ENCODE peak calls at places on chromosomes 1 and 21, in nine cellular contexts. W is pancreas; G is PC-9; Q is fibroblast of lung; V is sigmoid colon; O is SK-N-SH; I is psoas muscle; H is A549; T is CD8-positive, alpha-beta T cell. E is an unnamed sample. For H3K4me1, the result is how much of the 10 kb centered on the place peaks cover.

GRCh38 chr21:34843562-34843961 is 174.8 kb downstream of the CLIC6 start:
- DNase-seq in V (no peak), O (no peak), H (no peak), T (no peak), W (no peak), Q (no peak), I (peak), G (no peak), E (peak)

GRCh38 chr1:207791290-207791689 is 39.4 kb downstream of the CD46 start:
- DNase-seq in H (no peak), T (no peak), O (no peak), Q (no peak), G (no peak), I (no peak), W (no peak), V (no peak), E (no peak)

GRCh38 chr1:62882161-62882560 is 98.2 kb downstream of the ATG4C start:
- DNase-seq in O (peak), H (no peak), G (no peak), I (no peak), W (no peak), Q (no peak), T (no peak), V (no peak), E (no peak)

GRCh38 chr1:36643391-36644270 is 160.9 kb upstream of the CSF3R start:
- DNase-seq in H (no peak), W (no peak), I (no peak), G (no peak), O (peak), V (no peak), T (no peak), Q (no peak), E (no peak)

GRCh38 chr1:41780916-41781315 is 137.8 kb downstream of the HIVEP3 start:
- DNase-seq in G (no peak), T (no peak), O (no peak), H (no peak), V (no peak), I (no peak), Q (no peak), W (no peak), E (no peak)

GRCh38 chr1:225851810-225852209 is 30.4 kb downstream of the TMEM63A start:
- DNase-seq in O (no peak), T (no peak), Q (no peak), I (no peak), G (no peak), V (no peak), H (no peak), W (no peak), E (no peak)

GRCh38 chr1:226733309-226733708 is 5.8 kb downstream of the ITPKB start:
- DNase-seq in T (no peak), V (no peak), Q (no peak), G (no peak), W (no peak), H (no peak), O (no peak), I (no peak), E (no peak)

GRCh38 chr1:29802181-29803068 is 566.1 kb downstream of the PTPRU start:
- DNase-seq in G (no peak), O (peak), I (no peak), W (no peak), V (no peak), H (no peak), Q (no peak), T (no peak), E (no peak)

GRCh38 chr1:77514871-77515776 is 167.3 kb downstream of the ZZZ3 start:
- DNase-seq in W (no peak), H (peak), T (no peak), O (no peak), G (no peak), I (no peak), Q (peak), V (no peak), E (peak)

GRCh38 chr1:190000365-190000872 is 477.2 kb downstream of the BRINP3 start:
- DNase-seq in Q (peak), W (no peak), V (no peak), G (peak), I (no peak), H (peak), O (no peak), T (no peak), E (no peak)

GRCh38 chr1:187338762-187339412 is 510.1 kb downstream of the PLA2G4A start:
- DNase-seq in Q (no peak), V (no peak), H (no peak), G (no peak), O (no peak), W (no peak), T (no peak), I (no peak), E (peak)

GRCh38 chr1:187336769-187337168 is 508.0 kb downstream of the PLA2G4A start:
- DNase-seq in Q (no peak), W (no peak), G (no peak), T (no peak), H (no peak), V (no peak), I (no peak), O (no peak), E (no peak)

GRCh38 chr1:187342495-187342894 is 513.7 kb downstream of the PLA2G4A start:
- DNase-seq in Q (no peak), V (no peak), T (no peak), W (no peak), G (no peak), I (no peak), O (no peak), H (no peak), E (no peak)
- H3K4me3 ChIP-seq in Q (no peak), V (no peak), T (no peak), W (no peak), G (no peak), I (no peak), O (no peak), H (no peak), E (no peak)

GRCh38 chr1:156493154-156493631 is 7.4 kb downstream of the MEF2D start:
- DNase-seq in W (peak), G (no peak), V (no peak), T (no peak), H (no peak), I (no peak), O (no peak), Q (no peak), E (peak)
- H3K4me1 ChIP-seq in W (half or more), G (under half), V (under half), T (half or more), H (half or more), I (half or more), O (half or more), Q (half or more), E (under half)

GRCh38 chr1:155962599-155963211 is 15.6 kb downstream of the ARHGEF2 start:
- DNase-seq in G (peak), I (no peak), V (no peak), T (no peak), Q (peak), H (no peak), O (no peak), W (no peak), E (no peak)

GRCh38 chr1:155964193-155964592 is 14.2 kb downstream of the ARHGEF2 start:
- DNase-seq in V (no peak), W (no peak), G (no peak), T (no peak), I (no peak), H (no peak), O (no peak), Q (no peak), E (no peak)

GRCh38 chr1:155966135-155966534 is 12.2 kb downstream of the ARHGEF2 start:
- DNase-seq in O (peak), Q (no peak), H (no peak), I (no peak), T (no peak), V (no peak), G (no peak), W (no peak), E (no peak)

GRCh38 chr1:155960081-155960745 is 18.1 kb downstream of the ARHGEF2 start:
- DNase-seq in W (no peak), O (no peak), T (no peak), G (peak), Q (no peak), H (no peak), V (no peak), I (no peak), E (no peak)

GRCh38 chr1:155961937-155962336 is 16.4 kb downstream of the ARHGEF2 start:
- DNase-seq in W (no peak), O (no peak), I (peak), V (no peak), G (peak), T (no peak), H (peak), Q (peak), E (peak)
- TF ChIP-seq CTCF in W (no peak), O (peak), I (peak), V (no peak), G (no peak), T (no peak), H (peak), Q (peak), E (peak)

DNA sequence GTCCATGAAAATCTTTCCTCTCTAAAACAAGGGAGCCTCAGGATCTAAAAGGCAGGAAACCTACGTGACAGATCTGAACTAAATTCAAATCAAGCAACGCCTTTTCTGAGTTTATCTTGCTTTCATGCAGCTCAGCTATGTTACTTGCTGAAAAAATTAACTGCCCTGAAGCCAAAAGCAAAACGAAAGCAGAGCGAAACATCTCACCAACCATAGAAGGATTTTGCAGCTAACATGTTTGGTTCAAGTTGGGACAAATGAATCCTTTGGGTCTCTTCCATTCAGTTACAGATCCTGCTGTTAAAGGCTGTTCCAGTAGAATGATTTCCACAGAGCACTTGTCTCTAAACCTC is 488 bp downstream of the SLC2A5 start:
- DNase-seq in T (no peak), O (no peak), Q (no peak), W (no peak), V (no peak), I (no peak), G (no peak), H (no peak), E (no peak)
- H3K4me3 ChIP-seq in T (no peak), O (no peak), Q (no peak), W (no peak), V (peak), I (peak), G (no peak), H (no peak), E (no peak)

GRCh38 chr1:3167255-3167654 is 98.3 kb downstream of the PRDM16 start:
- DNase-seq in I (no peak), T (no peak), W (no peak), H (no peak), Q (no peak), G (no peak), V (no peak), O (no peak), E (no peak)

GRCh38 chr1:3171761-3172160 is 102.8 kb downstream of the PRDM16 start:
- DNase-seq in V (no peak), G (no peak), T (no peak), I (no peak), O (no peak), H (no peak), Q (no peak), W (no peak), E (no peak)

GRCh38 chr1:3168678-3169077 is 99.7 kb downstream of the PRDM16 start:
- DNase-seq in O (no peak), W (no peak), G (no peak), Q (no peak), T (no peak), H (no peak), I (no peak), V (no peak), E (no peak)

GRCh38 chr1:3170566-3171453 is 101.8 kb downstream of the PRDM16 start:
- DNase-seq in Q (peak), H (no peak), G (no peak), V (peak), I (peak), T (no peak), W (peak), O (peak), E (no peak)

DNA sequence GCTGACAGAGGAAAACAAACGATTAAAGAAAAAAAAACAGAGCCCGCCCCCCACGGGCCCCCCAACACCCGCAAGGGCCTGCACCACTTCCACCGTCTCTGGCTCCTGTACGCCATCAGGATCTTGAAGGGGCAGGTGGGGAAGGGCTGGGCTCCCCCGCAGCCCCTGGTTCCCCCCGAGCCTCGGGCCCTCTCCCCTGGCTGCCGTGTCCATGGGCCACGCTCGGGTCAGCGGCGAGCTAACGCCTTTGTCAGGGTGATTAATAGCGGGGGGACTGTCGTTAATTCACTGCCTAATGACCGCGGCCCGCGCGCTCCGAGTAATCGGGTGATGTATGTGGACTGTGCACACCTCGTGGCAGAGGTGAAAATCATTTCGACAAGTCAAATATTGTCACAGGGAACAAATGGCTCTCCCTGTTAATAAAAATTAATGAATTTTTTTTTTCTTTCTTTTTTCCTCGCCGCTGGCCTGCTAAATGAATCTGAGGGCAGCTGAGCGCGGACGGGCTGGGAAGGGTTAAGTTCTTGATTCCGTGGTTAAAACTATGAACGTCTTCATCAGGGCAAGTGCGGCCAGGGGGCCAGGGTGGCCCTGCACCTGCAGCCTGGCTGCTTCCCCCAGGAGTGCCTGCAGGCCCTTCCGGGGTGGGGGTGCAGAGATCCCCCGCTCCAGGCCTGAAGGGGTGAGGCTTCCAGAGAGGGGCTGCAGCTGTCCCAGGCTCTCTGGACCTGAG is 100.8 kb downstream of the PRDM16 start:
- DNase-seq in Q (no peak), I (no peak), H (no peak), G (no peak), T (no peak), W (no peak), O (no peak), V (no peak), E (no peak)
- H3K4me1 ChIP-seq in Q (under half), I (under half), H (under half), G (under half), T (under half), W (half or more), O (under half), V (under half), E (under half)

GRCh38 chr1:26692211-26692792 is 3.5 kb upstream of the ARID1A start:
- DNase-seq in V (peak), O (peak), H (peak), I (peak), G (peak), W (peak), Q (peak), T (peak), E (peak)
- TF ChIP-seq CTCF in V (no peak), O (peak), H (peak), I (no peak), G (no peak), W (no peak), Q (peak), T (no peak), E (peak)

DNA sequence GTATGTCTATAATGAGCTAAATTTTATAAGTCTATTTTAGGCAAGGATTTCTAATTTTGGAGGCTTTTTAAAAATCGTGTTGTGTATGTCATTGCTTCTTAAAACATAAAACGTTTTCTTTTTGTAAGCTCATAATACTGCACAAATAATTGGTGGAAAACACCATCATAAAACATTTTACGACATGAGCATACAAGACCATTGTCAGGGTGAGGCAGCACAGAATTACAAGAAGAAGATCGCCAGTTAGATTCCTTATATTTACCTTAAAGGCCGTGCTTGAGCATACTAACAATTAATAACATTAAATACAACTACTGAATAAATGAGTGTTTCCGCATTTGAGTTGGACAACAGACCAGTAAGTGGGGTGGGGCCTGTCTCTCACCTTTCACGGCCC is 19.1 kb upstream of the LMX1A start:
- DNase-seq in W (no peak), H (no peak), T (no peak), V (no peak), Q (no peak), O (no peak), G (no peak), I (no peak), E (no peak)
- H3K4me3 ChIP-seq in W (no peak), H (no peak), T (peak), V (peak), Q (no peak), O (no peak), G (no peak), I (peak), E (peak)

GRCh38 chr1:34925730-34926129 is 3.7 kb downstream of the DLGAP3 start:
- DNase-seq in Q (no peak), O (no peak), I (no peak), W (no peak), V (no peak), T (no peak), H (no peak), G (no peak), E (no peak)
- H3K4me1 ChIP-seq in Q (under half), O (under half), I (under half), W (under half), V (under half), T (under half), H (under half), G (under half), E (under half)